ENCODE peak calls at places on chromosomes 6 and 20, in six cellular contexts. One of them, this sample, is unnamed.

GRCh38 chr20:59006167-59006863 is 739 bp downstream of the CTSZ start:
- DNase-seq in AG04450: no peak
- DNase-seq in left ventricle myocardium inferior: no peak
- DNase-seq in ovary: peak
- DNase-seq in upper lobe of right lung: peak
- DNase-seq in colonic mucosa: peak
- DNase-seq in this sample: no peak

GRCh38 chr6:138970856-138971425 is 17.1 kb downstream of the REPS1 start:
- DNase-seq in upper lobe of right lung: no peak
- DNase-seq in colonic mucosa: no peak
- DNase-seq in left ventricle myocardium inferior: no peak
- DNase-seq in ovary: no peak
- DNase-seq in AG04450: peak
- DNase-seq in this sample: no peak

GRCh38 chr20:38536310-38536709 is 44.7 kb upstream of the ADIG start:
- DNase-seq in upper lobe of right lung: no peak
- DNase-seq in left ventricle myocardium inferior: no peak
- DNase-seq in AG04450: no peak
- DNase-seq in ovary: no peak
- DNase-seq in colonic mucosa: no peak
- DNase-seq in this sample: no peak

GRCh38 chr6:166766769-166767168 is 139.7 kb upstream of the RPS6KA2 start:
- DNase-seq in left ventricle myocardium inferior: no peak
- DNase-seq in colonic mucosa: peak
- DNase-seq in AG04450: no peak
- DNase-seq in ovary: no peak
- DNase-seq in upper lobe of right lung: no peak
- DNase-seq in this sample: no peak

GRCh38 chr20:32574296-32575226 is 10.6 kb downstream of the NOL4L start:
- DNase-seq in AG04450: peak
- DNase-seq in ovary: no peak
- DNase-seq in upper lobe of right lung: no peak
- DNase-seq in colonic mucosa: no peak
- DNase-seq in left ventricle myocardium inferior: no peak
- DNase-seq in this sample: no peak

GRCh38 chr6:22036267-22036666 is 260.6 kb downstream of the PRL start:
- DNase-seq in ovary: no peak
- DNase-seq in AG04450: no peak
- DNase-seq in left ventricle myocardium inferior: no peak
- DNase-seq in colonic mucosa: no peak
- DNase-seq in upper lobe of right lung: no peak
- DNase-seq in this sample: no peak

GRCh38 chr20:41444821-41445220 is 78.2 kb upstream of the EMILIN3 start:
- DNase-seq in left ventricle myocardium inferior: no peak
- DNase-seq in colonic mucosa: no peak
- DNase-seq in ovary: no peak
- DNase-seq in AG04450: no peak
- DNase-seq in upper lobe of right lung: no peak
- DNase-seq in this sample: no peak

GRCh38 chr6:131914967-131915751 is 36.0 kb downstream of the CCN2 start:
- DNase-seq in AG04450: peak
- DNase-seq in left ventricle myocardium inferior: peak
- DNase-seq in colonic mucosa: peak
- DNase-seq in ovary: peak
- DNase-seq in upper lobe of right lung: no peak
- DNase-seq in this sample: peak

GRCh38 chr6:17473554-17473953 is 80.2 kb downstream of the CAP2 start:
- DNase-seq in left ventricle myocardium inferior: no peak
- DNase-seq in AG04450: no peak
- DNase-seq in ovary: no peak
- DNase-seq in upper lobe of right lung: no peak
- DNase-seq in colonic mucosa: no peak
- DNase-seq in this sample: no peak

GRCh38 chr20:40797425-40797824 is 108.4 kb upstream of the MAFB start:
- DNase-seq in ovary: no peak
- DNase-seq in colonic mucosa: no peak
- DNase-seq in upper lobe of right lung: no peak
- DNase-seq in left ventricle myocardium inferior: no peak
- DNase-seq in AG04450: no peak
- DNase-seq in this sample: no peak

GRCh38 chr20:62066339-62066982 is 780 bp upstream of the TAF4 start:
- DNase-seq in AG04450: no peak
- DNase-seq in ovary: peak
- DNase-seq in colonic mucosa: peak
- DNase-seq in left ventricle myocardium inferior: peak
- DNase-seq in upper lobe of right lung: peak
- DNase-seq in this sample: peak

GRCh38 chr6:101380861-101381630 is 12.5 kb upstream of the GRIK2 start:
- DNase-seq in upper lobe of right lung: no peak
- DNase-seq in colonic mucosa: no peak
- DNase-seq in left ventricle myocardium inferior: no peak
- DNase-seq in ovary: no peak
- DNase-seq in AG04450: no peak
- DNase-seq in this sample: no peak

GRCh38 chr6:101392561-101393230 is 812 bp upstream of the GRIK2 start:
- DNase-seq in AG04450: no peak
- DNase-seq in ovary: no peak
- DNase-seq in left ventricle myocardium inferior: no peak
- DNase-seq in upper lobe of right lung: no peak
- DNase-seq in colonic mucosa: no peak
- DNase-seq in this sample: no peak

GRCh38 chr6:101391772-101392560 is 1.5 kb upstream of the GRIK2 start:
- DNase-seq in left ventricle myocardium inferior: no peak
- DNase-seq in upper lobe of right lung: no peak
- DNase-seq in colonic mucosa: no peak
- DNase-seq in ovary: no peak
- DNase-seq in AG04450: no peak
- DNase-seq in this sample: no peak

DNA sequence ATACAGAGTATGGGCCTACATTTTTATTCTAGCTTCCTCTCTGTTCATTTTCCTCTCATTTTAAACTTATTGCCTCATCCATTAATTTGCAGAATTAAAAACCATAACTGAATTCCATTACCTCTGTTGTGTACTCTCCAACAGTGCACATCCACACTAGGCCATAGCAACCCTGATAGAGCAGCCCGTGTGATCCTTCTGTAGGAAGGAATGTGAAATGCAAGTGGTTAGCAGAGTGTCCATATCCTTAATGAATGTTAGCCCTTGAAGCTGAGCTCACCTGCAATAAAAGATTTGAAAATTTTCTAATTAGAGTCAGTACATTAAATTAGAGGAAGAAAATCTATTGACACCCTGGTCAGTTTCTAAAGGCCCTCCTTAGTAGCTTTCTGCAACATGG is 6.5 kb upstream of the GRIK2 start:
- DNase-seq in left ventricle myocardium inferior: no peak
- DNase-seq in colonic mucosa: no peak
- DNase-seq in upper lobe of right lung: no peak
- DNase-seq in AG04450: no peak
- DNase-seq in ovary: no peak
- DNase-seq in this sample: no peak
- TF ChIP-seq CTCF in left ventricle myocardium inferior: peak
- TF ChIP-seq CTCF in colonic mucosa: no peak
- TF ChIP-seq CTCF in upper lobe of right lung: no peak
- TF ChIP-seq CTCF in AG04450: peak
- TF ChIP-seq CTCF in ovary: no peak
- TF ChIP-seq CTCF in this sample: no peak

GRCh38 chr6:79173378-79173777 is 61.1 kb downstream of the HMGN3 start:
- DNase-seq in colonic mucosa: no peak
- DNase-seq in AG04450: no peak
- DNase-seq in left ventricle myocardium inferior: no peak
- DNase-seq in upper lobe of right lung: no peak
- DNase-seq in ovary: no peak
- DNase-seq in this sample: no peak
- H3K27ac ChIP-seq in colonic mucosa: no peak
- H3K27ac ChIP-seq in AG04450: no peak
- H3K27ac ChIP-seq in left ventricle myocardium inferior: no peak
- H3K27ac ChIP-seq in upper lobe of right lung: no peak
- H3K27ac ChIP-seq in ovary: no peak
- H3K27ac ChIP-seq in this sample: no peak

DNA sequence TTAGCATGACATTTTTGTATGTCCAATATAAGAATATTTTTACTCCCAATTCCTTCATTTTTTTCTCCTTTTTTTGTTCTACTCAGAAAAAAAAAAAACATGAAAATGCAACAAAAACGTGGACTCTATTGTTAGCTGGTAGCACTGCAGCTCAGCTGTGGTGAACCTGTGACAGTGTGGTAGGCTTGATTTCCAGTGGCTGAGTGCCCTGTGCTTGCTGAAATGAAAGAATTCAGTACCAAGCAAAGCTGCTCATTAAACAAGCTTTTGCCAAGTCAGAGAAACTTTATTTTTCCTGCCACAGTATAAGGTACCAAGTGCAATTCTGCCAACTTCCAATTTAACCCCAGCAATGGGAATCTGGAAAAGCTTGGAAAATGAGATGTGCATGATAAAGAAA is 215.1 kb downstream of the SLC35F1 start:
- DNase-seq in colonic mucosa: no peak
- DNase-seq in AG04450: no peak
- DNase-seq in left ventricle myocardium inferior: no peak
- DNase-seq in ovary: no peak
- DNase-seq in upper lobe of right lung: no peak
- DNase-seq in this sample: no peak
- TF ChIP-seq CTCF in colonic mucosa: no peak
- TF ChIP-seq CTCF in AG04450: no peak
- TF ChIP-seq CTCF in left ventricle myocardium inferior: no peak
- TF ChIP-seq CTCF in ovary: no peak
- TF ChIP-seq CTCF in upper lobe of right lung: no peak
- TF ChIP-seq CTCF in this sample: no peak

GRCh38 chr20:46715292-46715756 is 5.9 kb downstream of the SLC2A10 start:
- DNase-seq in ovary: peak
- DNase-seq in left ventricle myocardium inferior: no peak
- DNase-seq in upper lobe of right lung: no peak
- DNase-seq in colonic mucosa: peak
- DNase-seq in AG04450: peak
- DNase-seq in this sample: no peak

GRCh38 chr20:46720019-46720418 is 10.6 kb downstream of the SLC2A10 start:
- DNase-seq in upper lobe of right lung: no peak
- DNase-seq in ovary: no peak
- DNase-seq in left ventricle myocardium inferior: no peak
- DNase-seq in colonic mucosa: no peak
- DNase-seq in AG04450: no peak
- DNase-seq in this sample: no peak

GRCh38 chr20:46721476-46721875 is 12.0 kb downstream of the SLC2A10 start:
- DNase-seq in AG04450: no peak
- DNase-seq in ovary: no peak
- DNase-seq in upper lobe of right lung: no peak
- DNase-seq in left ventricle myocardium inferior: no peak
- DNase-seq in colonic mucosa: no peak
- DNase-seq in this sample: no peak

GRCh38 chr20:46720776-46721425 is 11.5 kb downstream of the SLC2A10 start:
- DNase-seq in ovary: no peak
- DNase-seq in AG04450: no peak
- DNase-seq in upper lobe of right lung: no peak
- DNase-seq in left ventricle myocardium inferior: no peak
- DNase-seq in colonic mucosa: no peak
- DNase-seq in this sample: no peak

GRCh38 chr20:46717818-46718541 is 8.5 kb downstream of the SLC2A10 start:
- DNase-seq in colonic mucosa: no peak
- DNase-seq in upper lobe of right lung: no peak
- DNase-seq in AG04450: no peak
- DNase-seq in left ventricle myocardium inferior: no peak
- DNase-seq in ovary: no peak
- DNase-seq in this sample: no peak
- H3K27ac ChIP-seq in colonic mucosa: no peak
- H3K27ac ChIP-seq in upper lobe of right lung: no peak
- H3K27ac ChIP-seq in AG04450: no peak
- H3K27ac ChIP-seq in left ventricle myocardium inferior: no peak
- H3K27ac ChIP-seq in ovary: no peak
- H3K27ac ChIP-seq in this sample: no peak

GRCh38 chr6:38843798-38844197 is 128.7 kb downstream of the DNAH8 start:
- DNase-seq in upper lobe of right lung: no peak
- DNase-seq in ovary: no peak
- DNase-seq in left ventricle myocardium inferior: no peak
- DNase-seq in AG04450: no peak
- DNase-seq in colonic mucosa: no peak
- DNase-seq in this sample: no peak
- TF ChIP-seq CTCF in upper lobe of right lung: no peak
- TF ChIP-seq CTCF in ovary: no peak
- TF ChIP-seq CTCF in left ventricle myocardium inferior: no peak
- TF ChIP-seq CTCF in AG04450: no peak
- TF ChIP-seq CTCF in colonic mucosa: no peak
- TF ChIP-seq CTCF in this sample: no peak

GRCh38 chr6:170175644-170176620 is 114.9 kb downstream of the DLL1 start:
- DNase-seq in AG04450: no peak
- DNase-seq in left ventricle myocardium inferior: peak
- DNase-seq in colonic mucosa: peak
- DNase-seq in upper lobe of right lung: no peak
- DNase-seq in ovary: peak
- DNase-seq in this sample: no peak
- H3K27ac ChIP-seq in AG04450: no peak
- H3K27ac ChIP-seq in left ventricle myocardium inferior: no peak
- H3K27ac ChIP-seq in colonic mucosa: no peak
- H3K27ac ChIP-seq in upper lobe of right lung: no peak
- H3K27ac ChIP-seq in ovary: peak
- H3K27ac ChIP-seq in this sample: no peak

GRCh38 chr6:142051404-142051803 is 81.3 kb upstream of the GJE1 start:
- DNase-seq in left ventricle myocardium inferior: no peak
- DNase-seq in upper lobe of right lung: no peak
- DNase-seq in AG04450: no peak
- DNase-seq in ovary: no peak
- DNase-seq in colonic mucosa: no peak
- DNase-seq in this sample: no peak

GRCh38 chr6:142048593-142048980 is 84.1 kb upstream of the GJE1 start:
- DNase-seq in upper lobe of right lung: no peak
- DNase-seq in ovary: no peak
- DNase-seq in left ventricle myocardium inferior: no peak
- DNase-seq in AG04450: no peak
- DNase-seq in colonic mucosa: no peak
- DNase-seq in this sample: no peak

GRCh38 chr6:142047934-142048592 is 84.7 kb upstream of the GJE1 start:
- DNase-seq in colonic mucosa: no peak
- DNase-seq in ovary: no peak
- DNase-seq in AG04450: no peak
- DNase-seq in upper lobe of right lung: no peak
- DNase-seq in left ventricle myocardium inferior: no peak
- DNase-seq in this sample: no peak

DNA sequence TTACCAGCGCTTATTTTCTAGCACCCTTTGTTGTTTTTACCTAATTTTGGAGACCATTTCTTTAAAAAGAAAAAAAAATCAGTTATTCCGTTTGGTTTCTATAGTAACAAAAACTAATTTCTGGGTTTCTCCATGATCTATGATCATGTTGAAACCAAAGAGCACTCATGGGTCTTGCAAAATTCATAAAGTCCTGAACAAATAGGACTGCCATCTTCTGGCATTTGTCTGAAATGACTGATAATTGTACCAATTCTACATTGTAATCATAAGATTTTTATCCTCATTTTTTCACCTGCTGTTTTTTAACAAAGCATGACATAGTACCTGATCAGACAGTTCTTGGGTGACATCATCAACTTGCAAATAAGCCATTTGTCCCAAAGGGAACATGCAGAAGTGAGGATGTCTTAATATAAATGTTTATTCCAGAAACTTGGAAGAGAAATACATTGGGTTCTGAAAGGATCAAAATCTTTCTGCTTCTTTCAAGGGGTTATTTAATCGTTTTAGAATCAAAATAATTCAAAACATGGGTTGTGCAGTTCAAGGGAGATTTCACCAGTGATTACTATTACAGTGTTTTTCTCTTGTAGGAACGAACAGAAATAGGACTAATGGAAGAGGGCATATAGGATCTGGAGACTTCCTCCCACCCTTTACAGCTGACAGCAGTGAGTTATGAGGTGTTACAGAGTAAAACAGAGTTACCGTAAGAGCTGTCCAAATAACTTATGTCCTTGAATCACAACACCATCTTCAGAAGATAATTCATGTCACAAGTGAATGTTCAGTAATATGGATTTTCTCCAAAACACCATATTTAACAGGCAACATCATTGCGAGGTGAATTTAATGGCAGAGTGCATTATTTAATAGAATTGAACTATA is 87.1 kb upstream of the GJE1 start:
- DNase-seq in ovary: no peak
- DNase-seq in left ventricle myocardium inferior: no peak
- DNase-seq in colonic mucosa: no peak
- DNase-seq in upper lobe of right lung: no peak
- DNase-seq in AG04450: no peak
- DNase-seq in this sample: no peak
- TF ChIP-seq CTCF in ovary: no peak
- TF ChIP-seq CTCF in left ventricle myocardium inferior: no peak
- TF ChIP-seq CTCF in colonic mucosa: no peak
- TF ChIP-seq CTCF in upper lobe of right lung: no peak
- TF ChIP-seq CTCF in AG04450: peak
- TF ChIP-seq CTCF in this sample: no peak